ENCODE peak calls at places on chromosomes 16 and 17, in four cellular contexts. One of them, this sample, is unnamed.
A peak's percentile ranks its signal among the peaks of the same experiment; 100 is the strongest.

GRCh38 chr16:27378871-27379580 is 22.9 kb upstream of the IL21R start:
- DNase-seq in stimulated activated CD4-positive, alpha-beta T cell treated with anti-CD3 and anti-CD28 coated beads, Interleukin-15, amount 100 ng/mL, for 48 hours: peak; percentile 52
- DNase-seq in amniotic stem cell: no peak
- DNase-seq in fibroblast of the conjunctiva: no peak
- DNase-seq in this sample: no peak

GRCh38 chr17:69763503-69763902 is 311.5 kb upstream of the KCNJ16 start:
- DNase-seq in stimulated activated CD4-positive, alpha-beta T cell treated with anti-CD3 and anti-CD28 coated beads, Interleukin-15, amount 100 ng/mL, for 48 hours: no peak
- DNase-seq in amniotic stem cell: no peak
- DNase-seq in fibroblast of the conjunctiva: peak; percentile 17
- DNase-seq in this sample: no peak

GRCh38 chr17:28567604-28568003 is 3.7 kb downstream of the PIGS start:
- DNase-seq in stimulated activated CD4-positive, alpha-beta T cell treated with anti-CD3 and anti-CD28 coated beads, Interleukin-15, amount 100 ng/mL, for 48 hours: no peak
- DNase-seq in amniotic stem cell: no peak
- DNase-seq in fibroblast of the conjunctiva: no peak
- DNase-seq in this sample: no peak

GRCh38 chr17:73099504-73099903 is 7.0 kb upstream of the SLC39A11 start:
- DNase-seq in stimulated activated CD4-positive, alpha-beta T cell treated with anti-CD3 and anti-CD28 coated beads, Interleukin-15, amount 100 ng/mL, for 48 hours: no peak
- DNase-seq in amniotic stem cell: no peak
- DNase-seq in fibroblast of the conjunctiva: no peak
- DNase-seq in this sample: no peak

GRCh38 chr17:75077490-75078096 is 10.2 kb upstream of the SLC16A5 start:
- DNase-seq in stimulated activated CD4-positive, alpha-beta T cell treated with anti-CD3 and anti-CD28 coated beads, Interleukin-15, amount 100 ng/mL, for 48 hours: peak; percentile 49
- DNase-seq in amniotic stem cell: no peak
- DNase-seq in fibroblast of the conjunctiva: no peak
- DNase-seq in this sample: no peak

GRCh38 chr16:58345574-58346354 is 46.5 kb upstream of the GINS3 start:
- DNase-seq in stimulated activated CD4-positive, alpha-beta T cell treated with anti-CD3 and anti-CD28 coated beads, Interleukin-15, amount 100 ng/mL, for 48 hours: no peak
- DNase-seq in amniotic stem cell: no peak
- DNase-seq in fibroblast of the conjunctiva: no peak
- DNase-seq in this sample: no peak

GRCh38 chr16:85250609-85251223 is 138.4 kb upstream of the CIBAR2 start:
- DNase-seq in stimulated activated CD4-positive, alpha-beta T cell treated with anti-CD3 and anti-CD28 coated beads, Interleukin-15, amount 100 ng/mL, for 48 hours: no peak
- DNase-seq in amniotic stem cell: no peak
- DNase-seq in fibroblast of the conjunctiva: no peak
- DNase-seq in this sample: no peak

GRCh38 chr17:6072157-6072556 is 2.0 kb downstream of the WSCD1 start:
- DNase-seq in stimulated activated CD4-positive, alpha-beta T cell treated with anti-CD3 and anti-CD28 coated beads, Interleukin-15, amount 100 ng/mL, for 48 hours: no peak
- DNase-seq in amniotic stem cell: no peak
- DNase-seq in fibroblast of the conjunctiva: peak; percentile 2
- DNase-seq in this sample: no peak

GRCh38 chr16:84881702-84882521 is 62.1 kb downstream of the CRISPLD2 start:
- DNase-seq in stimulated activated CD4-positive, alpha-beta T cell treated with anti-CD3 and anti-CD28 coated beads, Interleukin-15, amount 100 ng/mL, for 48 hours: no peak
- DNase-seq in amniotic stem cell: peak; percentile 67
- DNase-seq in fibroblast of the conjunctiva: peak; percentile 93
- DNase-seq in this sample: peak; percentile 73

GRCh38 chr16:69845181-69845580 is 83.0 kb downstream of the WWP2 start:
- DNase-seq in stimulated activated CD4-positive, alpha-beta T cell treated with anti-CD3 and anti-CD28 coated beads, Interleukin-15, amount 100 ng/mL, for 48 hours: no peak
- DNase-seq in amniotic stem cell: no peak
- DNase-seq in fibroblast of the conjunctiva: no peak
- DNase-seq in this sample: no peak

GRCh38 chr16:23282508-23282907 is 19.6 kb upstream of the SCNN1B start:
- DNase-seq in stimulated activated CD4-positive, alpha-beta T cell treated with anti-CD3 and anti-CD28 coated beads, Interleukin-15, amount 100 ng/mL, for 48 hours: no peak
- DNase-seq in amniotic stem cell: no peak
- DNase-seq in fibroblast of the conjunctiva: no peak
- DNase-seq in this sample: no peak

GRCh38 chr16:47045023-47045422 is 71.5 kb upstream of the DNAJA2 start:
- DNase-seq in stimulated activated CD4-positive, alpha-beta T cell treated with anti-CD3 and anti-CD28 coated beads, Interleukin-15, amount 100 ng/mL, for 48 hours: no peak
- DNase-seq in amniotic stem cell: no peak
- DNase-seq in fibroblast of the conjunctiva: no peak
- DNase-seq in this sample: no peak